ENCODE peak calls at places on chromosome 1, in seven cellular contexts. S is GM10248, Z is osteocyte, F is cardiac fibroblast, M is tibial nerve, X is fibroblast of lung, V is foreskin fibroblast. W is an unnamed sample.

GRCh38 chr1:51684776-51685175 is 67.9 kb downstream of the OSBPL9 start:
- DNase-seq in S (no peak), Z (no peak), F (no peak), M (no peak), X (no peak), V (no peak), W (no peak)

GRCh38 chr1:172662464-172663109 is 3.7 kb downstream of the FASLG start:
- DNase-seq in S (peak), Z (no peak), F (peak), M (peak), X (peak), V (peak), W (no peak)

GRCh38 chr1:47682198-47682597 is 244.4 kb downstream of the FOXD2 start:
- DNase-seq in S (no peak), Z (peak), F (no peak), M (no peak), X (no peak), V (no peak), W (no peak)

GRCh38 chr1:176857632-176858031 is 306.9 kb downstream of the ASTN1 start:
- DNase-seq in S (no peak), Z (no peak), F (no peak), M (no peak), X (no peak), V (peak), W (no peak)

GRCh38 chr1:26404641-26405040 is 6.0 kb upstream of the LIN28A start:
- DNase-seq in S (no peak), Z (no peak), F (peak), M (no peak), X (no peak), V (no peak), W (no peak)

GRCh38 chr1:55592122-55592521 is 377.0 kb upstream of the USP24 start:
- DNase-seq in S (no peak), Z (no peak), F (no peak), M (no peak), X (no peak), V (no peak), W (no peak)

GRCh38 chr1:1335792-1336248 is 4.7 kb downstream of the TAS1R3 start:
- DNase-seq in S (no peak), Z (no peak), F (no peak), M (no peak), X (no peak), V (no peak), W (no peak)

GRCh38 chr1:180239145-180240096 is 9.4 kb downstream of the LHX4 start:
- DNase-seq in S (no peak), Z (no peak), F (no peak), M (no peak), X (no peak), V (no peak), W (no peak)

GRCh38 chr1:226643701-226644540 is 95.2 kb downstream of the ITPKB start:
- DNase-seq in S (peak), Z (no peak), F (no peak), M (no peak), X (no peak), V (no peak), W (no peak)

GRCh38 chr1:171222961-171223360 is 25.3 kb upstream of the FMO1 start:
- DNase-seq in S (no peak), Z (no peak), F (no peak), M (no peak), X (peak), V (no peak), W (no peak)

GRCh38 chr1:204829133-204829532 is 41.5 kb upstream of the NFASC start:
- DNase-seq in S (no peak), Z (no peak), F (no peak), M (no peak), X (no peak), V (no peak), W (no peak)

GRCh38 chr1:203340112-203340804 is 10.7 kb downstream of the FMOD start:
- DNase-seq in S (peak), Z (no peak), F (peak), M (peak), X (peak), V (peak), W (peak)

GRCh38 chr1:180722586-180722985 is 90.8 kb downstream of the XPR1 start:
- DNase-seq in S (no peak), Z (no peak), F (no peak), M (no peak), X (no peak), V (no peak), W (no peak)

GRCh38 chr1:12539320-12539704 is 78.7 kb downstream of the DHRS3 start:
- DNase-seq in S (no peak), Z (no peak), F (no peak), M (no peak), X (no peak), V (no peak), W (no peak)

GRCh38 chr1:153760440-153760839 is 14.8 kb upstream of the SLC27A3 start:
- DNase-seq in S (no peak), Z (no peak), F (peak), M (no peak), X (no peak), V (peak), W (no peak)

GRCh38 chr1:116498789-116499628 is 71.8 kb downstream of the CD58 start:
- DNase-seq in S (peak), Z (no peak), F (peak), M (peak), X (peak), V (no peak), W (peak)

GRCh38 chr1:7616076-7616833 is 154.8 kb upstream of the VAMP3 start:
- DNase-seq in S (peak), Z (no peak), F (peak), M (peak), X (peak), V (peak), W (peak)

GRCh38 chr1:224736619-224737352 is 120.7 kb downstream of the CNIH3 start:
- DNase-seq in S (peak), Z (no peak), F (peak), M (peak), X (peak), V (peak), W (no peak)

GRCh38 chr1:80509965-80510522 is 1290.7 kb upstream of the ADGRL2 start:
- DNase-seq in S (no peak), Z (no peak), F (no peak), M (no peak), X (no peak), V (no peak), W (no peak)

GRCh38 chr1:23403038-23403336 is 21.6 kb downstream of the TCEA3 start:
- DNase-seq in S (no peak), Z (peak), F (peak), M (peak), X (peak), V (peak), W (no peak)

GRCh38 chr1:24908591-24909259 is 21.4 kb downstream of the RUNX3 start:
- DNase-seq in S (no peak), Z (no peak), F (no peak), M (no peak), X (no peak), V (no peak), W (no peak)

GRCh38 chr1:57839488-57839887 is 415.6 kb upstream of the DAB1 start:
- DNase-seq in S (no peak), Z (no peak), F (no peak), M (no peak), X (no peak), V (no peak), W (no peak)

GRCh38 chr1:115062542-115063004 is 26.7 kb downstream of the TSPAN2 start:
- DNase-seq in S (no peak), Z (no peak), F (peak), M (no peak), X (no peak), V (no peak), W (no peak)

GRCh38 chr1:24725209-24725651 is 20.0 kb upstream of the CLIC4 start:
- DNase-seq in S (no peak), Z (peak), F (peak), M (no peak), X (no peak), V (peak), W (peak)

GRCh38 chr1:89754518-89754917 is 66.3 kb upstream of the LRRC8D start:
- DNase-seq in S (no peak), Z (no peak), F (peak), M (no peak), X (peak), V (peak), W (no peak)

GRCh38 chr1:22141948-22142314 is 966 bp downstream of the WNT4 start:
- DNase-seq in S (no peak), Z (no peak), F (no peak), M (no peak), X (no peak), V (no peak), W (no peak)

GRCh38 chr1:202623075-202623474 is 87.2 kb downstream of the SYT2 start:
- DNase-seq in S (no peak), Z (no peak), F (peak), M (no peak), X (peak), V (no peak), W (no peak)

GRCh38 chr1:109370712-109371270 is 26.9 kb downstream of the SORT1 start:
- DNase-seq in S (no peak), Z (no peak), F (peak), M (peak), X (peak), V (peak), W (no peak)

GRCh38 chr1:229158317-229159294 is 112.3 kb upstream of the RAB4A start:
- DNase-seq in S (no peak), Z (no peak), F (no peak), M (peak), X (no peak), V (no peak), W (no peak)

GRCh38 chr1:228463559-228464455 is 23.4 kb upstream of the RNF187 start:
- DNase-seq in S (peak), Z (no peak), F (peak), M (no peak), X (peak), V (no peak), W (peak)

GRCh38 chr1:77704736-77705135 is 22.3 kb upstream of the ZZZ3 start:
- DNase-seq in S (no peak), Z (no peak), F (no peak), M (no peak), X (no peak), V (no peak), W (no peak)
- TF ChIP-seq CTCF in S (no peak), Z (no peak), F (no peak), M (no peak), X (no peak), V (no peak), W (no peak)

DNA sequence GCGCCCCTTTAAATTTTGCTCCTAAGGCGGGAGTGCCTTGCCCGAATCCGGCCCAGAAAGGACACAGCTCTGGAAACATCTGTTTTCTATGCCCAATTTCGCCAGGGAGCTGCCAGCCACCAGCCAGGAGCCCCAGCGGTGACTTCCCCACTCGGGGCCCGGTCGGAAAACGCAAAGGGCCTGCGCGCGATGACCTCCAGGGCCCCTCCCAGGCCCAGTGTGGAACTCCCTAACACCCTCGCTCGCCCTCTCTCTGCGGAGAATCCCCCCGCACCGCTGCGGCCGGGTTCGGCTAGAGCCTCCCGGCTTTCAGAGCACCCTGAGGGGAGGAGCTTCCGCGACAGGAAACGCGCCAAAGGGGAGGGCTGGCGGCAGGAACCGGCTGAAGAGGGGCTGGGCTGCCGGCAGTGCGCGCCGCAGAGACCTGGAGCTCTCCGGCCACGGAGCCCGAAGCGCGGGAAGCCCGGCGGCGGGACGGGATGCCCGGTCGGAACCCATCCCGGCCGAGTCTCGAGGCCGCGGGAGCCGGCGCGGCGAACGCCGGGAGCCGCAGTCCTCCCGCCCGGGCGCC is 505 bp downstream of the CLSPN start:
- DNase-seq in S (peak), Z (peak), F (peak), M (peak), X (peak), V (peak), W (peak)
- TF ChIP-seq CTCF in S (no peak), Z (peak), F (peak), M (no peak), X (peak), V (no peak), W (peak)

GRCh38 chr1:19372602-19373001 is 60.5 kb downstream of the SLC66A1 start:
- DNase-seq in S (no peak), Z (no peak), F (no peak), M (no peak), X (no peak), V (peak), W (no peak)

GRCh38 chr1:19375621-19376020 is 63.5 kb downstream of the SLC66A1 start:
- DNase-seq in S (no peak), Z (no peak), F (no peak), M (no peak), X (no peak), V (no peak), W (no peak)

GRCh38 chr1:19374926-19375325 is 62.8 kb downstream of the SLC66A1 start:
- DNase-seq in S (no peak), Z (no peak), F (peak), M (no peak), X (no peak), V (no peak), W (no peak)

GRCh38 chr1:19373206-19374126 is 61.3 kb downstream of the SLC66A1 start:
- DNase-seq in S (no peak), Z (no peak), F (no peak), M (peak), X (no peak), V (peak), W (no peak)

DNA sequence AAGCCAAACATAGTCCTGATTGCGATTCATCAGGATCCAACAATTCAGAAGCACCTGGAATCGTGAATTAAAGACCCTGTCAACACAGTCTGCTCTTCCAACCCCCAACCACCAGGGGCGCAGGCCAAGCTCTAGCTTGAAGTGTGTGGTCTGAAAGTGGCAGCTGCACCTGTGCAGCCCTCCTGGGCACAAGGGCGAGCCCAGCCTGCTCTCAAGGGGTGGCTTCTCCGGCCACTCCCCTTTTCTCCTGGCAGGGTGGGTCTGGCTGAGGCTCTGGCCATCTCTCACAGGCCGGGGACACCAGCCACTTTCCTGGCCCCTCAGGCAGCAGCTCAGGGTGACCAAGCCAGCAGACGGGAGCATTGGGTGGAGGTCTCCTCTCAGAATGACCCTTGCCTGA is 62.3 kb downstream of the SLC66A1 start:
- DNase-seq in S (peak), Z (no peak), F (no peak), M (no peak), X (no peak), V (no peak), W (peak)
- TF ChIP-seq CTCF in S (peak), Z (peak), F (peak), M (no peak), X (no peak), V (peak), W (peak)

DNA sequence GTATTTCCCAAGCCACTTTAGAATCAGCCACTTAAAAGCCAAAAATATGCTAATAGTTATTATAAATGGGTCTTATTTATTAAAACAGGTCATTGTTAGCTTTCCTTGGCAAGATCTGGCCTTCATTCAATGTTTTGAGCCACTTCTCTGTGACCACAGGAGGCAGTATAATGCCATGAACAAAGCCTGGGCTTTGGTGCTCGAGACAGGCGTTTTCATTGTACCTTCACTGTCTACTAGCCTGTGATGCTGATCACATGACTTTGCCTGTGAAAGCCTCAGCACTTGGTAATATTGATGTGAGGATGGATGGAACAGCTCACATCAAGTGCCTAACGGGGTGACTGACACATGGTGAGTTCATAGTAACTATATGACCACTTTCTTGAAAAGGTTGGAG is 217.0 kb downstream of the RWDD3 start:
- DNase-seq in S (no peak), Z (no peak), F (peak), M (no peak), X (no peak), V (no peak), W (no peak)
- TF ChIP-seq CTCF in S (no peak), Z (no peak), F (no peak), M (no peak), X (no peak), V (no peak), W (peak)

W was measured in neural crest cell.